ENCODE peak calls at places on chromosomes 3 and 15, in five cellular contexts. A is GM03348; K is activated naive CD8-positive, alpha-beta T cell treated with anti-CD3 and anti-CD28 coated beads, Interleukin-2, amount 50 U/mL, for 24 hours; Q is NCI-H1092; R is left cardiac atrium. T is an unnamed sample.
A peak's percentile ranks its signal among the peaks of the same experiment; 100 is the strongest.

GRCh38 chr3:153599685-153600084 is 437.7 kb downstream of the RAP2B start:
- DNase-seq in A (peak; percentile 81), K (no peak), Q (no peak), R (peak; percentile 27), T (no peak)

GRCh38 chr3:190258634-190259033 is 63.6 kb downstream of the CLDN1 start:
- DNase-seq in A (no peak), K (no peak), Q (no peak), R (no peak), T (no peak)

GRCh38 chr3:4864503-4864902 is 114.7 kb upstream of the BHLHE40 start:
- DNase-seq in A (no peak), K (no peak), Q (no peak), R (no peak), T (no peak)

GRCh38 chr15:64532515-64532914 is 72.1 kb downstream of the ZNF609 start:
- DNase-seq in A (no peak), K (no peak), Q (no peak), R (no peak), T (no peak)

GRCh38 chr15:98231696-98232440 is 271.4 kb downstream of the ARRDC4 start:
- DNase-seq in A (peak; percentile 17), K (no peak), Q (no peak), R (no peak), T (no peak)

GRCh38 chr15:64232400-64232799 is 69.6 kb upstream of the PPIB start:
- DNase-seq in A (peak; percentile 51), K (no peak), Q (no peak), R (no peak), T (no peak)

GRCh38 chr3:106611841-106612240 is 743.0 kb upstream of the CBLB start:
- DNase-seq in A (no peak), K (no peak), Q (no peak), R (no peak), T (no peak)

GRCh38 chr15:26729581-26729980 is 43.3 kb downstream of the GABRB3 start:
- DNase-seq in A (no peak), K (no peak), Q (no peak), R (no peak), T (no peak)

GRCh38 chr15:65372787-65373067 is 5.1 kb downstream of the IGDCC3 start:
- DNase-seq in A (no peak), K (no peak), Q (no peak), R (no peak), T (no peak)

GRCh38 chr3:143731776-143732175 is 116.5 kb downstream of the SLC9A9 start:
- DNase-seq in A (no peak), K (no peak), Q (no peak), R (no peak), T (no peak)

GRCh38 chr3:125014570-125015179 is 41.1 kb downstream of the HEG1 start:
- DNase-seq in A (no peak), K (no peak), Q (no peak), R (no peak), T (no peak)

GRCh38 chr3:105598047-105598796 is 231.5 kb downstream of the ALCAM start:
- DNase-seq in A (peak; percentile 78), K (no peak), Q (no peak), R (no peak), T (no peak)

GRCh38 chr3:114363554-114364202 is 69.8 kb downstream of the TIGIT start:
- DNase-seq in A (peak; percentile 60), K (no peak), Q (no peak), R (no peak), T (no peak)

GRCh38 chr3:183296944-183297343 is 43.9 kb downstream of the B3GNT5 start:
- DNase-seq in A (no peak), K (no peak), Q (no peak), R (no peak), T (no peak)

GRCh38 chr3:183688869-183689268 is 8.7 kb upstream of the YEATS2 start:
- DNase-seq in A (no peak), K (no peak), Q (no peak), R (no peak), T (no peak)

GRCh38 chr3:15858547-15859506 is 61.0 kb upstream of the ANKRD28 start:
- DNase-seq in A (peak; percentile 17), K (peak; percentile 59), Q (no peak), R (peak; percentile 37), T (no peak)

GRCh38 chr3:150323770-150324169 is 84.3 kb upstream of the TSC22D2 start:
- DNase-seq in A (no peak), K (no peak), Q (no peak), R (no peak), T (no peak)

GRCh38 chr3:63892773-63893352 is 19.3 kb downstream of the SCAANT1 start:
- DNase-seq in A (no peak), K (no peak), Q (no peak), R (no peak), T (no peak)

GRCh38 chr3:29065211-29065785 is 215.6 kb upstream of the RBMS3 start:
- DNase-seq in A (peak; percentile 72), K (no peak), Q (peak; percentile 8), R (peak; percentile 78), T (peak; percentile 82)

GRCh38 chr3:53489401-53490130 is 4.8 kb upstream of the CACNA1D start:
- DNase-seq in A (no peak), K (no peak), Q (no peak), R (no peak), T (no peak)